ENCODE peak calls at places on chromosome 18, in nine cellular contexts. One of them, this sample, is unnamed.

GRCh38 chr18:40124107-40124506 is 1830.9 kb upstream of the PIK3C3 start:
- DNase-seq in lower lobe of right lung: no peak
- DNase-seq in AG09309: no peak
- DNase-seq in cardiac muscle cell: peak; percentile 22
- DNase-seq in LNCaP clone FGC: no peak
- DNase-seq in breast epithelium: no peak
- DNase-seq in NB4: no peak
- DNase-seq in small intestine: no peak
- DNase-seq in colonic mucosa: no peak
- DNase-seq in this sample: no peak

GRCh38 chr18:47247833-47248609 is 3.4 kb downstream of the SKOR2 start:
- DNase-seq in cardiac muscle cell: no peak
- DNase-seq in lower lobe of right lung: no peak
- DNase-seq in breast epithelium: no peak
- DNase-seq in small intestine: no peak
- DNase-seq in NB4: no peak
- DNase-seq in colonic mucosa: no peak
- DNase-seq in AG09309: no peak
- DNase-seq in LNCaP clone FGC: no peak
- DNase-seq in this sample: no peak

GRCh38 chr18:49011291-49011746 is 60.6 kb upstream of the SMAD7 start:
- DNase-seq in AG09309: no peak
- DNase-seq in NB4: no peak
- DNase-seq in cardiac muscle cell: no peak
- DNase-seq in breast epithelium: no peak
- DNase-seq in small intestine: no peak
- DNase-seq in lower lobe of right lung: peak; percentile 23
- DNase-seq in colonic mucosa: no peak
- DNase-seq in LNCaP clone FGC: no peak
- DNase-seq in this sample: no peak

GRCh38 chr18:50797147-50797546 is 22.7 kb downstream of the MRO start:
- DNase-seq in small intestine: peak; percentile 79
- DNase-seq in colonic mucosa: no peak
- DNase-seq in LNCaP clone FGC: no peak
- DNase-seq in AG09309: no peak
- DNase-seq in lower lobe of right lung: no peak
- DNase-seq in breast epithelium: no peak
- DNase-seq in cardiac muscle cell: no peak
- DNase-seq in NB4: no peak
- DNase-seq in this sample: no peak

GRCh38 chr18:27118964-27119363 is 66.1 kb downstream of the CHST9 start:
- DNase-seq in lower lobe of right lung: no peak
- DNase-seq in cardiac muscle cell: no peak
- DNase-seq in LNCaP clone FGC: no peak
- DNase-seq in NB4: no peak
- DNase-seq in small intestine: no peak
- DNase-seq in AG09309: no peak
- DNase-seq in breast epithelium: no peak
- DNase-seq in colonic mucosa: no peak
- DNase-seq in this sample: no peak

GRCh38 chr18:68469049-68469625 is 245.8 kb downstream of the TMX3 start:
- DNase-seq in AG09309: no peak
- DNase-seq in lower lobe of right lung: no peak
- DNase-seq in LNCaP clone FGC: no peak
- DNase-seq in small intestine: no peak
- DNase-seq in colonic mucosa: no peak
- DNase-seq in breast epithelium: no peak
- DNase-seq in cardiac muscle cell: no peak
- DNase-seq in NB4: no peak
- DNase-seq in this sample: no peak

GRCh38 chr18:62999392-62999791 is 284.1 kb downstream of the PHLPP1 start:
- DNase-seq in AG09309: peak; percentile 33
- DNase-seq in small intestine: no peak
- DNase-seq in NB4: no peak
- DNase-seq in LNCaP clone FGC: no peak
- DNase-seq in cardiac muscle cell: peak; percentile 87
- DNase-seq in colonic mucosa: peak; percentile 38
- DNase-seq in breast epithelium: peak; percentile 71
- DNase-seq in lower lobe of right lung: no peak
- DNase-seq in this sample: no peak

GRCh38 chr18:11585596-11585995 is 23.8 kb upstream of the SLC35G4 start:
- DNase-seq in small intestine: no peak
- DNase-seq in LNCaP clone FGC: no peak
- DNase-seq in AG09309: no peak
- DNase-seq in cardiac muscle cell: no peak
- DNase-seq in NB4: no peak
- DNase-seq in breast epithelium: no peak
- DNase-seq in colonic mucosa: no peak
- DNase-seq in lower lobe of right lung: no peak
- DNase-seq in this sample: no peak

GRCh38 chr18:70931942-70932814 is 643.3 kb downstream of the SOCS6 start:
- DNase-seq in cardiac muscle cell: peak; percentile 71
- DNase-seq in colonic mucosa: no peak
- DNase-seq in small intestine: no peak
- DNase-seq in breast epithelium: no peak
- DNase-seq in LNCaP clone FGC: peak; percentile 6
- DNase-seq in AG09309: peak; percentile 0
- DNase-seq in NB4: peak; percentile 48
- DNase-seq in lower lobe of right lung: no peak
- DNase-seq in this sample: no peak

GRCh38 chr18:7111134-7111533 is 6.5 kb downstream of the LAMA1 start:
- DNase-seq in colonic mucosa: no peak
- DNase-seq in breast epithelium: no peak
- DNase-seq in small intestine: no peak
- DNase-seq in LNCaP clone FGC: no peak
- DNase-seq in NB4: no peak
- DNase-seq in AG09309: no peak
- DNase-seq in lower lobe of right lung: no peak
- DNase-seq in cardiac muscle cell: no peak
- DNase-seq in this sample: no peak

GRCh38 chr18:23094411-23095165 is 40.7 kb upstream of the CABLES1 start:
- DNase-seq in cardiac muscle cell: no peak
- DNase-seq in colonic mucosa: no peak
- DNase-seq in breast epithelium: no peak
- DNase-seq in AG09309: no peak
- DNase-seq in small intestine: no peak
- DNase-seq in lower lobe of right lung: no peak
- DNase-seq in NB4: no peak
- DNase-seq in LNCaP clone FGC: no peak
- DNase-seq in this sample: no peak

GRCh38 chr18:79947054-79947755 is 4.2 kb downstream of the SLC66A2 start:
- DNase-seq in colonic mucosa: peak; percentile 28
- DNase-seq in breast epithelium: peak; percentile 77
- DNase-seq in cardiac muscle cell: no peak
- DNase-seq in LNCaP clone FGC: no peak
- DNase-seq in lower lobe of right lung: peak; percentile 64
- DNase-seq in AG09309: no peak
- DNase-seq in small intestine: no peak
- DNase-seq in NB4: no peak
- DNase-seq in this sample: no peak

GRCh38 chr18:56869189-56869777 is 218.1 kb downstream of the WDR7 start:
- DNase-seq in LNCaP clone FGC: peak; percentile 50
- DNase-seq in lower lobe of right lung: no peak
- DNase-seq in breast epithelium: no peak
- DNase-seq in colonic mucosa: no peak
- DNase-seq in AG09309: peak; percentile 34
- DNase-seq in NB4: peak; percentile 70
- DNase-seq in cardiac muscle cell: peak; percentile 75
- DNase-seq in small intestine: peak; percentile 69
- DNase-seq in this sample: no peak

GRCh38 chr18:52979888-52980287 is 639.9 kb downstream of the DCC start:
- DNase-seq in LNCaP clone FGC: no peak
- DNase-seq in small intestine: no peak
- DNase-seq in AG09309: no peak
- DNase-seq in breast epithelium: no peak
- DNase-seq in colonic mucosa: no peak
- DNase-seq in lower lobe of right lung: no peak
- DNase-seq in cardiac muscle cell: no peak
- DNase-seq in NB4: no peak
- DNase-seq in this sample: no peak

GRCh38 chr18:34734048-34734447 is 23.9 kb downstream of the DTNA start:
- DNase-seq in NB4: no peak
- DNase-seq in small intestine: peak; percentile 29
- DNase-seq in AG09309: no peak
- DNase-seq in breast epithelium: no peak
- DNase-seq in colonic mucosa: no peak
- DNase-seq in lower lobe of right lung: no peak
- DNase-seq in LNCaP clone FGC: no peak
- DNase-seq in cardiac muscle cell: no peak
- DNase-seq in this sample: no peak

GRCh38 chr18:65221115-65221514 is 529.7 kb upstream of the CDH7 start:
- DNase-seq in breast epithelium: no peak
- DNase-seq in NB4: no peak
- DNase-seq in cardiac muscle cell: no peak
- DNase-seq in AG09309: no peak
- DNase-seq in colonic mucosa: no peak
- DNase-seq in lower lobe of right lung: no peak
- DNase-seq in LNCaP clone FGC: no peak
- DNase-seq in small intestine: no peak
- DNase-seq in this sample: no peak

DNA sequence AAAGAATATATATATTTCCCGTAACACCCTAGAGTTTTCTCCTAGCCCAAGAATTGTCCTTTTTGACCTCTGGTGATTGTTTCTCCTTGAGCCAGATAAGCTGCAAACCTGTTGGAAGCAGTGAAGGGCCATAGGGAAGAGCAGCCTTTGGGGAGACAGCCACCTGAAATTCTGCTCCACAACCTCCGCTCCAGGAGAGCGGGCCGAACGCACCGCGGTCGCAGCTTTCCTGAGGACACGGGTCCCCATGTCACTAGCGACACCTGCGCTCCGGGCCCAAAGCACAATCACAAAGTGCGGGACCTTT is 620 bp upstream of the DSG2 start:
- DNase-seq in colonic mucosa: no peak
- DNase-seq in lower lobe of right lung: no peak
- DNase-seq in LNCaP clone FGC: no peak
- DNase-seq in breast epithelium: no peak
- DNase-seq in small intestine: no peak
- DNase-seq in cardiac muscle cell: no peak
- DNase-seq in NB4: no peak
- DNase-seq in AG09309: no peak
- DNase-seq in this sample: no peak
- H3K4me3 ChIP-seq in colonic mucosa: peak overlapping the region; percentile 66
- H3K4me3 ChIP-seq in lower lobe of right lung: peak overlapping the region; percentile 61
- H3K4me3 ChIP-seq in LNCaP clone FGC: peak overlapping the region; percentile 71
- H3K4me3 ChIP-seq in breast epithelium: no peak overlapping the region
- H3K4me3 ChIP-seq in small intestine: peak overlapping the region; percentile 54
- H3K4me3 ChIP-seq in cardiac muscle cell: peak overlapping the region; percentile 98
- H3K4me3 ChIP-seq in NB4: no peak overlapping the region
- H3K4me3 ChIP-seq in AG09309: no peak overlapping the region
- H3K4me3 ChIP-seq in this sample: peak overlapping the region; percentile 65

GRCh38 chr18:67243799-67244587 is 272.5 kb downstream of the DSEL start:
- DNase-seq in AG09309: no peak
- DNase-seq in NB4: no peak
- DNase-seq in LNCaP clone FGC: no peak
- DNase-seq in small intestine: no peak
- DNase-seq in breast epithelium: no peak
- DNase-seq in cardiac muscle cell: peak; percentile 25
- DNase-seq in lower lobe of right lung: no peak
- DNase-seq in colonic mucosa: no peak
- DNase-seq in this sample: no peak
- H3K4me3 ChIP-seq in AG09309: peak overlapping the region; percentile 13
- H3K4me3 ChIP-seq in NB4: no peak overlapping the region
- H3K4me3 ChIP-seq in LNCaP clone FGC: no peak overlapping the region
- H3K4me3 ChIP-seq in small intestine: no peak overlapping the region
- H3K4me3 ChIP-seq in breast epithelium: peak overlapping the region; percentile 18
- H3K4me3 ChIP-seq in cardiac muscle cell: no peak overlapping the region
- H3K4me3 ChIP-seq in lower lobe of right lung: peak overlapping the region; percentile 17
- H3K4me3 ChIP-seq in colonic mucosa: no peak overlapping the region
- H3K4me3 ChIP-seq in this sample: no peak overlapping the region

GRCh38 chr18:58862851-58863538 is 1.7 kb upstream of the ZNF532 start:
- DNase-seq in LNCaP clone FGC: no peak
- DNase-seq in breast epithelium: no peak
- DNase-seq in colonic mucosa: peak; percentile 39
- DNase-seq in small intestine: peak; percentile 28
- DNase-seq in lower lobe of right lung: peak; percentile 51
- DNase-seq in AG09309: no peak
- DNase-seq in NB4: no peak
- DNase-seq in cardiac muscle cell: no peak
- DNase-seq in this sample: no peak

GRCh38 chr18:58862404-58862803 is 2.3 kb upstream of the ZNF532 start:
- DNase-seq in AG09309: no peak
- DNase-seq in breast epithelium: no peak
- DNase-seq in lower lobe of right lung: no peak
- DNase-seq in small intestine: no peak
- DNase-seq in NB4: no peak
- DNase-seq in cardiac muscle cell: no peak
- DNase-seq in colonic mucosa: no peak
- DNase-seq in LNCaP clone FGC: no peak
- DNase-seq in this sample: no peak

GRCh38 chr18:58865009-58865345 is 300 bp downstream of the ZNF532 start:
- DNase-seq in lower lobe of right lung: no peak
- DNase-seq in AG09309: no peak
- DNase-seq in breast epithelium: no peak
- DNase-seq in colonic mucosa: no peak
- DNase-seq in NB4: no peak
- DNase-seq in LNCaP clone FGC: no peak
- DNase-seq in small intestine: no peak
- DNase-seq in cardiac muscle cell: no peak
- DNase-seq in this sample: no peak

GRCh38 chr18:58861853-58862252 is 2.8 kb upstream of the ZNF532 start:
- DNase-seq in cardiac muscle cell: no peak
- DNase-seq in LNCaP clone FGC: no peak
- DNase-seq in AG09309: no peak
- DNase-seq in breast epithelium: no peak
- DNase-seq in small intestine: no peak
- DNase-seq in lower lobe of right lung: no peak
- DNase-seq in colonic mucosa: no peak
- DNase-seq in NB4: no peak
- DNase-seq in this sample: no peak

DNA sequence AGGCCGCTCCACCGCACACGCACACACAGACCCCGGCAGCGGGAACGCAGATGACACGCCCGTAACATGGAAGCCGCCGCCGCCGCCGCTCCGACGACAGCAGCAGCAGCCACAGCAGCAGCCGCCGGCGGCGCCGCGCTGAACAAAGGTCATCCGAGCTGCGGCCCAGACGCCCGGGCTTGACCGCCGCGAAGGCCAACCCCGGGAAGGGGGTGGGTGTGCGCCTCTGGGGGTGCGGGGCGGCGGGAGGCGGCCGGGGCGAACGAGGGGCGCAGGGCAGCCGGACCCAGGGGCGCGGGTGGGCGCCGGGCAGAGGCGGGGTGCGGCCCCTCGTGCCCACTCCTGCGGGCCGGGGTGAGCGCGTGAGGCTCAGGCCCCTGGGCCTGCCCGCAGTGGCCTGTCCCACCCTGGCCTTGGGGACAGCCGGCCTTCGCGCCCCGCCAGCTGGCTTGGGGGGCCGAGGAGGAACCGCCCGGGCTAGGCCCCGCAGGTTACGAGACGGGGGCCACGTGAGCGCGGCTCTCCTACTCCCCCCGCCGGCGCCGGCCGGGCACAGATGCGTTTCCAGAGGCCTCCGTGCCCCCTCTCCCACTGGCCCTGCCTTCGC is 1.0 kb upstream of the ZNF532 start:
- DNase-seq in LNCaP clone FGC: no peak
- DNase-seq in NB4: no peak
- DNase-seq in colonic mucosa: peak; percentile 65
- DNase-seq in cardiac muscle cell: peak; percentile 61
- DNase-seq in AG09309: no peak
- DNase-seq in small intestine: peak; percentile 61
- DNase-seq in lower lobe of right lung: peak; percentile 71
- DNase-seq in breast epithelium: no peak
- DNase-seq in this sample: peak; percentile 33
- H3K4me3 ChIP-seq in LNCaP clone FGC: peak overlapping the region; percentile 35
- H3K4me3 ChIP-seq in NB4: no peak overlapping the region
- H3K4me3 ChIP-seq in colonic mucosa: peak overlapping the region; percentile 23
- H3K4me3 ChIP-seq in cardiac muscle cell: peak overlapping the region; percentile 26
- H3K4me3 ChIP-seq in AG09309: peak overlapping the region; percentile 43
- H3K4me3 ChIP-seq in small intestine: peak overlapping the region; percentile 42
- H3K4me3 ChIP-seq in lower lobe of right lung: peak overlapping the region; percentile 56
- H3K4me3 ChIP-seq in breast epithelium: peak overlapping the region; percentile 47
- H3K4me3 ChIP-seq in this sample: peak overlapping the region; percentile 55

GRCh38 chr18:33201509-33201926 is 239.0 kb downstream of the CCDC178 start:
- DNase-seq in colonic mucosa: peak; percentile 38
- DNase-seq in small intestine: peak; percentile 13
- DNase-seq in breast epithelium: no peak
- DNase-seq in cardiac muscle cell: peak; percentile 30
- DNase-seq in lower lobe of right lung: no peak
- DNase-seq in LNCaP clone FGC: no peak
- DNase-seq in AG09309: no peak
- DNase-seq in NB4: peak; percentile 34
- DNase-seq in this sample: no peak
- H3K4me3 ChIP-seq in colonic mucosa: no peak overlapping the region
- H3K4me3 ChIP-seq in small intestine: no peak overlapping the region
- H3K4me3 ChIP-seq in breast epithelium: no peak overlapping the region
- H3K4me3 ChIP-seq in cardiac muscle cell: no peak overlapping the region
- H3K4me3 ChIP-seq in lower lobe of right lung: no peak overlapping the region
- H3K4me3 ChIP-seq in LNCaP clone FGC: no peak overlapping the region
- H3K4me3 ChIP-seq in AG09309: no peak overlapping the region
- H3K4me3 ChIP-seq in NB4: no peak overlapping the region
- H3K4me3 ChIP-seq in this sample: no peak overlapping the region